ENCODE peak calls at places on chromosomes 6 and 20, in six cellular contexts. One of them, this sample, is unnamed.

GRCh38 chr6:112282217-112282616 is 27.9 kb upstream of the LAMA4 start:
- DNase-seq in activated CD8-positive, alpha-beta memory T cell treated with anti-CD3 and anti-CD28 coated beads, Interleukin-2, amount 50 U/mL, for 48 hours: no peak
- DNase-seq in activated effector memory CD4-positive, alpha-beta T cell treated with anti-CD3 and anti-CD28 coated beads, Interleukin-2, amount 50 U/mL, for 16 hours: no peak
- DNase-seq in pancreas: no peak
- DNase-seq in GM23338: peak
- DNase-seq in NCI-H1436: no peak
- DNase-seq in this sample: no peak

GRCh38 chr20:1944345-1945099 is 49.3 kb downstream of the SIRPA start:
- DNase-seq in activated CD8-positive, alpha-beta memory T cell treated with anti-CD3 and anti-CD28 coated beads, Interleukin-2, amount 50 U/mL, for 48 hours: no peak
- DNase-seq in activated effector memory CD4-positive, alpha-beta T cell treated with anti-CD3 and anti-CD28 coated beads, Interleukin-2, amount 50 U/mL, for 16 hours: peak
- DNase-seq in pancreas: no peak
- DNase-seq in GM23338: peak
- DNase-seq in NCI-H1436: no peak
- DNase-seq in this sample: no peak

GRCh38 chr20:10061641-10062040 is 26.9 kb downstream of the ANKEF1 start:
- DNase-seq in activated CD8-positive, alpha-beta memory T cell treated with anti-CD3 and anti-CD28 coated beads, Interleukin-2, amount 50 U/mL, for 48 hours: no peak
- DNase-seq in activated effector memory CD4-positive, alpha-beta T cell treated with anti-CD3 and anti-CD28 coated beads, Interleukin-2, amount 50 U/mL, for 16 hours: no peak
- DNase-seq in pancreas: no peak
- DNase-seq in GM23338: no peak
- DNase-seq in NCI-H1436: peak
- DNase-seq in this sample: peak

GRCh38 chr20:59735486-59735885 is 131.1 kb downstream of the PHACTR3 start:
- DNase-seq in activated CD8-positive, alpha-beta memory T cell treated with anti-CD3 and anti-CD28 coated beads, Interleukin-2, amount 50 U/mL, for 48 hours: no peak
- DNase-seq in activated effector memory CD4-positive, alpha-beta T cell treated with anti-CD3 and anti-CD28 coated beads, Interleukin-2, amount 50 U/mL, for 16 hours: peak
- DNase-seq in pancreas: no peak
- DNase-seq in GM23338: no peak
- DNase-seq in NCI-H1436: no peak
- DNase-seq in this sample: no peak

GRCh38 chr6:48476257-48476656 is 365.3 kb upstream of the PTCHD4 start:
- DNase-seq in activated CD8-positive, alpha-beta memory T cell treated with anti-CD3 and anti-CD28 coated beads, Interleukin-2, amount 50 U/mL, for 48 hours: no peak
- DNase-seq in activated effector memory CD4-positive, alpha-beta T cell treated with anti-CD3 and anti-CD28 coated beads, Interleukin-2, amount 50 U/mL, for 16 hours: no peak
- DNase-seq in pancreas: no peak
- DNase-seq in GM23338: peak
- DNase-seq in NCI-H1436: no peak
- DNase-seq in this sample: no peak

GRCh38 chr6:88513920-88514319 is 347.8 kb upstream of the CNR1 start:
- DNase-seq in activated CD8-positive, alpha-beta memory T cell treated with anti-CD3 and anti-CD28 coated beads, Interleukin-2, amount 50 U/mL, for 48 hours: no peak
- DNase-seq in activated effector memory CD4-positive, alpha-beta T cell treated with anti-CD3 and anti-CD28 coated beads, Interleukin-2, amount 50 U/mL, for 16 hours: no peak
- DNase-seq in pancreas: no peak
- DNase-seq in GM23338: no peak
- DNase-seq in NCI-H1436: no peak
- DNase-seq in this sample: no peak

GRCh38 chr20:24046905-24047304 is 58.3 kb upstream of the GGTLC1 start:
- DNase-seq in activated CD8-positive, alpha-beta memory T cell treated with anti-CD3 and anti-CD28 coated beads, Interleukin-2, amount 50 U/mL, for 48 hours: no peak
- DNase-seq in activated effector memory CD4-positive, alpha-beta T cell treated with anti-CD3 and anti-CD28 coated beads, Interleukin-2, amount 50 U/mL, for 16 hours: no peak
- DNase-seq in pancreas: no peak
- DNase-seq in GM23338: no peak
- DNase-seq in NCI-H1436: no peak
- DNase-seq in this sample: no peak

GRCh38 chr20:47354710-47355488 is 1.6 kb downstream of the ZMYND8 start:
- DNase-seq in activated CD8-positive, alpha-beta memory T cell treated with anti-CD3 and anti-CD28 coated beads, Interleukin-2, amount 50 U/mL, for 48 hours: no peak
- DNase-seq in activated effector memory CD4-positive, alpha-beta T cell treated with anti-CD3 and anti-CD28 coated beads, Interleukin-2, amount 50 U/mL, for 16 hours: no peak
- DNase-seq in pancreas: no peak
- DNase-seq in GM23338: no peak
- DNase-seq in NCI-H1436: no peak
- DNase-seq in this sample: no peak

GRCh38 chr20:38256966-38257365 is 3.6 kb downstream of the KIAA1755 start:
- DNase-seq in activated CD8-positive, alpha-beta memory T cell treated with anti-CD3 and anti-CD28 coated beads, Interleukin-2, amount 50 U/mL, for 48 hours: no peak
- DNase-seq in activated effector memory CD4-positive, alpha-beta T cell treated with anti-CD3 and anti-CD28 coated beads, Interleukin-2, amount 50 U/mL, for 16 hours: no peak
- DNase-seq in pancreas: no peak
- DNase-seq in GM23338: no peak
- DNase-seq in NCI-H1436: no peak
- DNase-seq in this sample: no peak